ENCODE peak calls at places on chromosomes 6 and 20, in five cellular contexts. W is IMR-90, U is esophagus squamous epithelium, S is BJ, R is AG04449. K is an unnamed sample.

GRCh38 chr6:145561095-145561820 is 174.1 kb downstream of the EPM2A start:
- DNase-seq in S (no peak), W (no peak), R (no peak), U (no peak), K (no peak)

GRCh38 chr20:43188234-43188653 is 1.5 kb downstream of the PTPRT start:
- DNase-seq in W (no peak), U (no peak), R (no peak), S (no peak), K (no peak)

GRCh38 chr20:55586626-55587025 is 418.7 kb downstream of the CBLN4 start:
- DNase-seq in W (no peak), U (no peak), R (no peak), S (no peak), K (no peak)

GRCh38 chr20:20566523-20566922 is 145.9 kb downstream of the RALGAPA2 start:
- DNase-seq in S (no peak), W (no peak), R (no peak), U (no peak), K (no peak)

GRCh38 chr6:52423448-52423847 is 3.3 kb downstream of the EFHC1 start:
- DNase-seq in U (no peak), S (no peak), W (no peak), R (no peak), K (no peak)

GRCh38 chr20:1242530-1242929 is 16.7 kb downstream of the RAD21L1 start:
- DNase-seq in U (no peak), R (peak; percentile 59), W (peak; percentile 93), S (peak; percentile 68), K (peak; percentile 82)

GRCh38 chr6:152127429-152128165 is 320.1 kb downstream of the ESR1 start:
- DNase-seq in R (no peak), U (no peak), S (no peak), W (no peak), K (no peak)

GRCh38 chr6:142696689-142697088 is 248.3 kb downstream of the HIVEP2 start:
- DNase-seq in S (no peak), R (no peak), U (no peak), W (no peak), K (no peak)

GRCh38 chr20:50202677-50203076 is 12.0 kb downstream of the CEBPB start:
- DNase-seq in W (no peak), S (no peak), U (no peak), R (no peak), K (no peak)

GRCh38 chr6:111614833-111615582 is 9.3 kb upstream of the TRAF3IP2 start:
- DNase-seq in U (no peak), S (no peak), W (no peak), R (no peak), K (no peak)

GRCh38 chr6:13760948-13761347 is 49.3 kb upstream of the RANBP9 start:
- DNase-seq in S (peak; percentile 74), R (no peak), U (no peak), W (peak; percentile 21), K (peak; percentile 92)
- H3K4me3 ChIP-seq in S (no peak overlapping the region), R (no peak overlapping the region), U (peak overlapping the region; percentile 20), W (no peak overlapping the region), K (no peak overlapping the region)

GRCh38 chr20:12287575-12287974 is 369.9 kb downstream of the BTBD3 start:
- DNase-seq in S (no peak), W (no peak), R (no peak), U (no peak), K (no peak)
- TF ChIP-seq CTCF in S (no peak), W (no peak), R (no peak), U (no peak), K (no peak)

GRCh38 chr6:136039185-136039584 is 187.7 kb downstream of the PDE7B start:
- DNase-seq in R (no peak), W (peak; percentile 47), S (no peak), U (no peak), K (peak; percentile 41)
- H3K4me3 ChIP-seq in R (peak overlapping the region; percentile 67), W (peak overlapping the region; percentile 88), S (no peak overlapping the region), U (peak overlapping the region; percentile 29), K (peak overlapping the region; percentile 71)

GRCh38 chr6:70957284-70957617 is 391 bp upstream of the B3GAT2 start:
- DNase-seq in S (no peak), W (no peak), R (no peak), U (no peak), K (no peak)

GRCh38 chr6:70955441-70956190 is 1.2 kb downstream of the B3GAT2 start:
- DNase-seq in W (peak; percentile 65), S (no peak), U (peak; percentile 21), R (no peak), K (peak; percentile 68)

GRCh38 chr6:70954750-70955149 is 2.1 kb downstream of the B3GAT2 start:
- DNase-seq in S (no peak), U (no peak), R (no peak), W (no peak), K (no peak)

GRCh38 chr6:70956451-70957283 is at the start of gene B3GAT2:
- DNase-seq in S (no peak), U (no peak), R (no peak), W (peak; percentile 3), K (peak; percentile 11)

DNA sequence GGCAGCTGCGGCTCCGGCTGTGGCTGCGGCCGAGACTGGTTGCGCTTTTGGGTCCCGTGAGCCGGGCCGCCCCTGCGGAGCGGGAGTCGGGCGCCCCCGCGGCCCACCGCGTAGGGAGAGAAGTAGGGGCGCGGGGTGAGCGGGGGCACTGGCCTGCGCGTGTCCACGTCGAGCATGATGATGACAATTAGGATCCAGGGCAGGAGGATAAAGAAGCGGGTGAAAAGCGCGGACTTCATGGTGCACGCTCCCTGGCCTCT is 739 bp downstream of the B3GAT2 start:
- DNase-seq in W (no peak), S (no peak), R (no peak), U (no peak), K (no peak)
- TF ChIP-seq CTCF in W (no peak), S (no peak), R (no peak), U (no peak), K (no peak)

GRCh38 chr6:168442646-168443045 is 1.7 kb downstream of the SMOC2 start:
- DNase-seq in R (no peak), U (no peak), S (no peak), W (no peak), K (no peak)

GRCh38 chr6:168437751-168438150 is 3.2 kb upstream of the SMOC2 start:
- DNase-seq in S (no peak), W (no peak), U (no peak), R (no peak), K (no peak)

GRCh38 chr6:168439791-168440491 is 1.0 kb upstream of the SMOC2 start:
- DNase-seq in S (no peak), U (no peak), R (no peak), W (no peak), K (no peak)

GRCh38 chr6:168441434-168442391 is 729 bp downstream of the SMOC2 start:
- DNase-seq in S (no peak), U (no peak), R (no peak), W (no peak), K (no peak)

GRCh38 chr6:168440520-168441433 is at the start of gene SMOC2:
- DNase-seq in S (no peak), W (no peak), R (no peak), U (no peak), K (no peak)
- H3K4me3 ChIP-seq in S (no peak within 1 kb of the TSS), W (no peak within 1 kb of the TSS), R (no peak within 1 kb of the TSS), U (peak within 1 kb of the TSS; percentile 41), K (no peak within 1 kb of the TSS)

DNA sequence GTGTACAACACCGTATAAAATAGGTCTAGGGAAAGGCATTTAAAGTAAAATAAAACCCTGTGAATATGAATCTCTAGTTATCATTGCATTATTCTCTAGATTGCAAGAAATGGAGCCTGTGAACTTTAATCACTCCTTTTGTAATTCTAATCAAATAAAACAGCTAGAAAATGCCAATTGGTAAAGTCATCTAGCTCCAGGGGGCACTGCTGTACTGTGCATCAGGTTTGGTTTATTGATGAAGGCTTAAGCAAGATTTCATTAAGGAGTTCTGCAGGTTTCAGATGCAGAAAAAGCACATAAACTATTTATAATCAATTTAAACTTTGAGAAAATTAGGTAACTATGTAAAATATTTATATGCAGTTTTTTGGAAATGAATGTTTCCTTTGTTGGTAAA is 645.0 kb downstream of the PHF3 start:
- DNase-seq in U (no peak), S (no peak), W (peak; percentile 65), R (no peak), K (peak; percentile 55)
- TF ChIP-seq CTCF in U (no peak), S (no peak), W (peak; percentile 70), R (no peak), K (peak; percentile 55)

GRCh38 chr6:169577236-169577635 is 124.6 kb downstream of the WDR27 start:
- DNase-seq in W (no peak), S (no peak), U (no peak), R (no peak), K (no peak)

GRCh38 chr6:169575365-169575764 is 126.5 kb downstream of the WDR27 start:
- DNase-seq in S (no peak), U (no peak), W (no peak), R (no peak), K (no peak)

GRCh38 chr6:169574420-169574819 is 127.4 kb downstream of the WDR27 start:
- DNase-seq in R (no peak), W (no peak), S (no peak), U (no peak), K (no peak)

GRCh38 chr6:169579712-169580111 is 122.1 kb downstream of the WDR27 start:
- DNase-seq in R (no peak), S (no peak), U (no peak), W (no peak), K (no peak)

GRCh38 chr6:169577974-169578373 is 123.9 kb downstream of the WDR27 start:
- DNase-seq in U (no peak), R (no peak), W (no peak), S (no peak), K (peak; percentile 22)
- H3K4me3 ChIP-seq in U (no peak overlapping the region), R (no peak overlapping the region), W (no peak overlapping the region), S (no peak overlapping the region), K (no peak overlapping the region)

DNA sequence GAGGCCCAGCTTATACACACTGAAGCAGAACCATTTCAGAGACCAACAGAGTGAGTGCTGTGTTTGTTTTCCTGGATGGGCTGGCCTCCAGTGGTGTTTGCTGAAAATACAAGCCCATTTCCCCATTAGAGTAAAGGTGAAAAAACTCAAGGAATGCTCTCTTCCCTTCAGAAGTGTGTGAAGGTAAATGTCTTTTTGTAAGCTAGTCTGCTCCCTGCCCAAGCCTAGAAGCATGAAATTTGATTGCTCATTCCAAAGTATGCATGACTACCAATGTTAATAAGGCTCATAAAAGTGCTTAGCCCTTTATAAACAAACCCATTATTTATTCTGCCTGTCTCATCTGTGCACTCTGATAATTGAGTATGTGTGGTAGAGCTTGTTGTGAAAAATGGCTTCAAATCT is 59.1 kb downstream of the ADGRF1 start:
- DNase-seq in U (no peak), R (peak; percentile 14), S (peak; percentile 74), W (no peak), K (no peak)
- TF ChIP-seq CTCF in U (no peak), R (no peak), S (peak; percentile 4), W (no peak), K (no peak)

GRCh38 chr6:13814938-13815575 is 700 bp upstream of the MCUR1 start:
- DNase-seq in R (no peak), U (no peak), W (no peak), S (no peak), K (peak; percentile 29)
- H3K4me3 ChIP-seq in R (peak overlapping the region; percentile 75), U (peak overlapping the region; percentile 86), W (peak overlapping the region; percentile 86), S (peak overlapping the region; percentile 91), K (peak overlapping the region; percentile 69)

K was measured in fibroblast of mammary gland.